ENCODE peak calls at places on chromosomes 1 and 21, in four cellular contexts. E, H, W and N are unnamed samples.

GRCh38 chr21:24225432-24225831 is 1381.8 kb downstream of the MRPL39 start:
- DNase-seq in W (no peak), E (no peak), H (no peak), N (no peak)

GRCh38 chr1:93827633-93828436 is 51.2 kb downstream of the DNTTIP2 start:
- DNase-seq in H (no peak), W (no peak), E (no peak), N (no peak)

GRCh38 chr1:178684111-178684510 is 40.9 kb upstream of the RALGPS2 start:
- DNase-seq in E (no peak), W (peak; percentile 18), H (no peak), N (no peak)

GRCh38 chr1:158053276-158053675 is 59.8 kb downstream of the KIRREL1 start:
- DNase-seq in E (no peak), W (no peak), H (no peak), N (peak; percentile 24)

GRCh38 chr1:8142955-8143629 is 117.0 kb upstream of the ERRFI1 start:
- DNase-seq in H (no peak), W (peak; percentile 87), E (no peak), N (no peak)

GRCh38 chr1:236343246-236343862 is 50.7 kb upstream of the EDARADD start:
- DNase-seq in H (no peak), W (no peak), E (no peak), N (no peak)

GRCh38 chr21:44050276-44050675 is 38.2 kb downstream of the TRAPPC10 start:
- DNase-seq in H (no peak), W (no peak), E (no peak), N (no peak)

GRCh38 chr1:31843506-31843905 is 27.7 kb upstream of the SPOCD1 start:
- DNase-seq in H (no peak), W (peak; percentile 33), E (no peak), N (no peak)

GRCh38 chr21:38669186-38669585 is 136.5 kb upstream of the ETS2 start:
- DNase-seq in H (no peak), W (peak; percentile 48), E (peak; percentile 23), N (peak; percentile 46)